ENCODE peak calls at places on chromosomes 5 and 9, in seven cellular contexts. W is body of pancreas, T is cardiac fibroblast, O is NCI-H510A, D is fibroblast of pulmonary artery, K is LoVo, P is MCF 10A. H is an unnamed sample.

GRCh38 chr9:101705135-101705661 is 33.2 kb downstream of the GRIN3A start:
- DNase-seq in D (no peak), T (no peak), O (no peak), K (peak), P (peak), W (peak), H (peak)

GRCh38 chr9:16309350-16310271 is 560.9 kb downstream of the BNC2 start:
- DNase-seq in K (no peak), P (no peak), T (peak), D (peak), W (peak), O (no peak), H (peak)

GRCh38 chr9:4258321-4259093 is 41.4 kb downstream of the GLIS3 start:
- DNase-seq in D (peak), T (no peak), P (peak), W (no peak), K (no peak), O (no peak), H (no peak)

GRCh38 chr5:80033513-80033912 is 1.6 kb upstream of the THBS4 start:
- DNase-seq in P (no peak), O (no peak), W (no peak), T (no peak), K (no peak), D (no peak), H (no peak)

GRCh38 chr5:176610430-176610763 is 441 bp upstream of the GPRIN1 start:
- DNase-seq in D (no peak), T (no peak), K (no peak), P (no peak), W (no peak), O (no peak), H (no peak)

GRCh38 chr5:38468202-38468656 is 88.2 kb downstream of the LIFR start:
- DNase-seq in D (peak), O (no peak), W (no peak), P (peak), T (peak), K (no peak), H (no peak)

GRCh38 chr9:137167113-137167751 is 2.6 kb downstream of the LRRC26 start:
- DNase-seq in T (no peak), O (no peak), K (no peak), D (no peak), W (no peak), P (no peak), H (no peak)

GRCh38 chr5:56168066-56168478 is 65.1 kb downstream of the ANKRD55 start:
- DNase-seq in T (no peak), P (no peak), D (peak), W (no peak), O (no peak), K (no peak), H (no peak)

GRCh38 chr5:77087484-77088291 is 603 bp upstream of the ZBED3 start:
- DNase-seq in O (no peak), W (peak), K (no peak), D (peak), P (no peak), T (peak), H (peak)

GRCh38 chr5:180640301-180640764 is 9.1 kb downstream of the FLT4 start:
- DNase-seq in T (no peak), O (no peak), D (no peak), W (no peak), K (no peak), P (no peak), H (no peak)

GRCh38 chr5:90193185-90193822 is 216.3 kb downstream of the CETN3 start:
- DNase-seq in T (no peak), O (no peak), D (no peak), K (no peak), P (no peak), W (peak), H (no peak)

GRCh38 chr9:36677611-36678010 is 104.9 kb downstream of the MELK start:
- DNase-seq in W (no peak), P (no peak), O (no peak), K (no peak), T (no peak), D (no peak), H (no peak)

GRCh38 chr5:112642885-112643284 is 94.8 kb upstream of the APC start:
- DNase-seq in T (peak), W (no peak), P (no peak), O (no peak), K (no peak), D (peak), H (no peak)

GRCh38 chr5:106959447-106959846 is 711.3 kb downstream of the EFNA5 start:
- DNase-seq in O (no peak), T (no peak), P (peak), D (no peak), W (no peak), K (peak), H (peak)

GRCh38 chr9:130414081-130414731 is 30.6 kb upstream of the ASS1 start:
- DNase-seq in K (no peak), W (no peak), P (no peak), D (no peak), O (no peak), T (no peak), H (no peak)

GRCh38 chr9:92140074-92140753 is 25.0 kb upstream of the SPTLC1 start:
- DNase-seq in O (peak), W (peak), P (peak), D (peak), T (peak), K (peak), H (peak)

GRCh38 chr9:128473104-128473503 is 17.3 kb downstream of the ODF2 start:
- DNase-seq in W (no peak), D (no peak), T (no peak), O (no peak), K (no peak), P (no peak), H (no peak)

GRCh38 chr9:93898502-93899426 is 56.4 kb downstream of the BARX1 start:
- DNase-seq in W (peak), T (no peak), O (no peak), D (no peak), P (no peak), K (no peak), H (no peak)

GRCh38 chr5:96997265-96997859 is 61.5 kb downstream of the LNPEP start:
- DNase-seq in W (no peak), O (no peak), P (peak), T (peak), K (peak), D (peak), H (no peak)

GRCh38 chr5:96745844-96746531 is 61.8 kb downstream of the ERAP1 start:
- DNase-seq in P (no peak), W (no peak), T (no peak), K (no peak), O (no peak), D (peak), H (peak)

GRCh38 chr5:59732301-59732700 is 161.2 kb downstream of the PDE4D start:
- DNase-seq in P (no peak), W (no peak), D (no peak), T (no peak), K (no peak), O (no peak), H (peak)

GRCh38 chr9:22446589-22446949 is at the start of gene DMRTA1:
- DNase-seq in K (no peak), D (peak), T (peak), W (peak), O (peak), P (peak), H (no peak)

GRCh38 chr5:54769072-54769471 is 216.3 kb downstream of the ESM1 start:
- DNase-seq in W (no peak), D (no peak), O (no peak), T (no peak), P (no peak), K (no peak), H (no peak)

GRCh38 chr9:113588242-113588810 is 124.8 kb downstream of the RGS3 start:
- DNase-seq in W (no peak), O (no peak), K (no peak), D (no peak), P (no peak), T (no peak), H (no peak)

GRCh38 chr9:13429271-13429670 is 149.8 kb upstream of the MPDZ start:
- DNase-seq in K (no peak), T (no peak), W (no peak), D (no peak), O (no peak), P (no peak), H (no peak)

GRCh38 chr9:13958672-13959071 is 355.3 kb downstream of the NFIB start:
- DNase-seq in T (no peak), P (no peak), W (no peak), K (no peak), D (no peak), O (no peak), H (no peak)

GRCh38 chr5:129098488-129099183 is 4.1 kb downstream of the ISOC1 start:
- DNase-seq in W (no peak), T (peak), P (peak), D (no peak), O (no peak), K (no peak), H (no peak)

GRCh38 chr5:76582252-76583162 is 40.7 kb downstream of the F2RL2 start:
- DNase-seq in W (no peak), T (peak), D (peak), K (no peak), O (no peak), P (no peak), H (no peak)

GRCh38 chr9:14593406-14593805 is 99.8 kb downstream of the ZDHHC21 start:
- DNase-seq in O (no peak), W (no peak), D (no peak), T (no peak), K (peak), P (no peak), H (no peak)

GRCh38 chr5:110757118-110757729 is 18.4 kb downstream of the SLC25A46 start:
- DNase-seq in W (no peak), T (peak), P (peak), O (no peak), D (peak), K (peak), H (peak)

GRCh38 chr5:73171495-73171894 is 1.5 kb upstream of the TMEM174 start:
- DNase-seq in W (no peak), P (no peak), T (no peak), O (no peak), K (no peak), D (no peak), H (no peak)

H was measured in retina.